ENCODE peak calls at places on chromosomes 12 and 14, in nine cellular contexts. One of them, this sample, is unnamed.

GRCh38 chr14:83847102-83847501 is 1682.8 kb upstream of the FLRT2 start:
- DNase-seq in GM12865: no peak
- DNase-seq in ascending aorta: no peak
- DNase-seq in foreskin fibroblast: no peak
- DNase-seq in kidney: no peak
- DNase-seq in sigmoid colon: no peak
- DNase-seq in WTC11: no peak
- DNase-seq in nephron progenitor cell: no peak
- DNase-seq in natural killer cell: no peak
- DNase-seq in this sample: no peak

GRCh38 chr12:95336387-95337067 is 118.9 kb downstream of the VEZT start:
- DNase-seq in sigmoid colon: peak
- DNase-seq in nephron progenitor cell: peak
- DNase-seq in ascending aorta: peak
- DNase-seq in foreskin fibroblast: peak
- DNase-seq in natural killer cell: no peak
- DNase-seq in WTC11: peak
- DNase-seq in kidney: peak
- DNase-seq in GM12865: peak
- DNase-seq in this sample: no peak

GRCh38 chr14:106287506-106287905 is 761.1 kb downstream of the TMEM121 start:
- DNase-seq in nephron progenitor cell: no peak
- DNase-seq in sigmoid colon: no peak
- DNase-seq in natural killer cell: no peak
- DNase-seq in GM12865: no peak
- DNase-seq in WTC11: no peak
- DNase-seq in foreskin fibroblast: no peak
- DNase-seq in ascending aorta: no peak
- DNase-seq in kidney: no peak
- DNase-seq in this sample: no peak

GRCh38 chr14:37167151-37168047 is 5.0 kb downstream of the SLC25A21 start:
- DNase-seq in foreskin fibroblast: no peak
- DNase-seq in kidney: no peak
- DNase-seq in natural killer cell: no peak
- DNase-seq in sigmoid colon: no peak
- DNase-seq in nephron progenitor cell: no peak
- DNase-seq in GM12865: no peak
- DNase-seq in ascending aorta: no peak
- DNase-seq in WTC11: peak
- DNase-seq in this sample: no peak

GRCh38 chr14:41641690-41642089 is 35.0 kb downstream of the LRFN5 start:
- DNase-seq in ascending aorta: no peak
- DNase-seq in foreskin fibroblast: no peak
- DNase-seq in WTC11: no peak
- DNase-seq in sigmoid colon: no peak
- DNase-seq in natural killer cell: no peak
- DNase-seq in GM12865: no peak
- DNase-seq in kidney: no peak
- DNase-seq in nephron progenitor cell: no peak
- DNase-seq in this sample: no peak

GRCh38 chr12:54134850-54135249 is 53.9 kb downstream of the SMUG1 start:
- DNase-seq in foreskin fibroblast: no peak
- DNase-seq in kidney: peak
- DNase-seq in natural killer cell: no peak
- DNase-seq in GM12865: no peak
- DNase-seq in sigmoid colon: no peak
- DNase-seq in ascending aorta: no peak
- DNase-seq in WTC11: no peak
- DNase-seq in nephron progenitor cell: no peak
- DNase-seq in this sample: peak

GRCh38 chr12:97561321-97562230 is 99.0 kb downstream of the RMST start:
- DNase-seq in kidney: no peak
- DNase-seq in nephron progenitor cell: no peak
- DNase-seq in natural killer cell: no peak
- DNase-seq in ascending aorta: no peak
- DNase-seq in WTC11: no peak
- DNase-seq in foreskin fibroblast: no peak
- DNase-seq in GM12865: no peak
- DNase-seq in sigmoid colon: no peak
- DNase-seq in this sample: no peak

GRCh38 chr14:91113829-91114078 is at the start of gene DGLUCY:
- DNase-seq in WTC11: no peak
- DNase-seq in ascending aorta: peak
- DNase-seq in nephron progenitor cell: no peak
- DNase-seq in foreskin fibroblast: peak
- DNase-seq in sigmoid colon: peak
- DNase-seq in natural killer cell: no peak
- DNase-seq in GM12865: peak
- DNase-seq in kidney: peak
- DNase-seq in this sample: peak

GRCh38 chr12:63889236-63889635 is 44.7 kb downstream of the SRGAP1 start:
- DNase-seq in nephron progenitor cell: no peak
- DNase-seq in WTC11: no peak
- DNase-seq in foreskin fibroblast: peak
- DNase-seq in kidney: no peak
- DNase-seq in GM12865: no peak
- DNase-seq in sigmoid colon: no peak
- DNase-seq in ascending aorta: no peak
- DNase-seq in natural killer cell: no peak
- DNase-seq in this sample: no peak

GRCh38 chr12:123269395-123269892 is 2.2 kb downstream of the CDK2AP1 start:
- DNase-seq in WTC11: peak
- DNase-seq in ascending aorta: peak
- DNase-seq in nephron progenitor cell: peak
- DNase-seq in kidney: peak
- DNase-seq in natural killer cell: peak
- DNase-seq in GM12865: peak
- DNase-seq in sigmoid colon: peak
- DNase-seq in foreskin fibroblast: peak
- DNase-seq in this sample: peak

GRCh38 chr12:13887774-13888388 is 93.5 kb downstream of the GRIN2B start:
- DNase-seq in WTC11: no peak
- DNase-seq in GM12865: no peak
- DNase-seq in kidney: no peak
- DNase-seq in ascending aorta: no peak
- DNase-seq in sigmoid colon: no peak
- DNase-seq in foreskin fibroblast: no peak
- DNase-seq in natural killer cell: no peak
- DNase-seq in nephron progenitor cell: no peak
- DNase-seq in this sample: no peak

GRCh38 chr12:63945777-63946176 is 101.3 kb downstream of the SRGAP1 start:
- DNase-seq in WTC11: no peak
- DNase-seq in ascending aorta: no peak
- DNase-seq in foreskin fibroblast: no peak
- DNase-seq in kidney: no peak
- DNase-seq in nephron progenitor cell: no peak
- DNase-seq in sigmoid colon: no peak
- DNase-seq in natural killer cell: no peak
- DNase-seq in GM12865: no peak
- DNase-seq in this sample: no peak

GRCh38 chr14:74616996-74617700 is 5.1 kb upstream of the LTBP2 start:
- DNase-seq in ascending aorta: peak
- DNase-seq in foreskin fibroblast: peak
- DNase-seq in WTC11: no peak
- DNase-seq in natural killer cell: no peak
- DNase-seq in kidney: no peak
- DNase-seq in nephron progenitor cell: no peak
- DNase-seq in sigmoid colon: no peak
- DNase-seq in GM12865: no peak
- DNase-seq in this sample: no peak

GRCh38 chr14:96888158-96888557 is 91.0 kb downstream of the VRK1 start:
- DNase-seq in sigmoid colon: no peak
- DNase-seq in kidney: no peak
- DNase-seq in nephron progenitor cell: no peak
- DNase-seq in WTC11: no peak
- DNase-seq in natural killer cell: no peak
- DNase-seq in ascending aorta: no peak
- DNase-seq in GM12865: peak
- DNase-seq in foreskin fibroblast: no peak
- DNase-seq in this sample: no peak

GRCh38 chr12:128290938-128291337 is 24.0 kb downstream of the TMEM132C start:
- DNase-seq in GM12865: no peak
- DNase-seq in foreskin fibroblast: no peak
- DNase-seq in sigmoid colon: no peak
- DNase-seq in kidney: no peak
- DNase-seq in WTC11: no peak
- DNase-seq in nephron progenitor cell: no peak
- DNase-seq in ascending aorta: no peak
- DNase-seq in natural killer cell: no peak
- DNase-seq in this sample: no peak

GRCh38 chr12:68234140-68234539 is 8.5 kb upstream of the IL26 start:
- DNase-seq in natural killer cell: no peak
- DNase-seq in foreskin fibroblast: no peak
- DNase-seq in WTC11: no peak
- DNase-seq in GM12865: no peak
- DNase-seq in ascending aorta: no peak
- DNase-seq in kidney: no peak
- DNase-seq in nephron progenitor cell: no peak
- DNase-seq in sigmoid colon: no peak
- DNase-seq in this sample: no peak
- TF ChIP-seq CTCF in natural killer cell: no peak
- TF ChIP-seq CTCF in foreskin fibroblast: no peak
- TF ChIP-seq CTCF in WTC11: no peak
- TF ChIP-seq CTCF in GM12865: no peak
- TF ChIP-seq CTCF in ascending aorta: no peak
- TF ChIP-seq CTCF in kidney: no peak
- TF ChIP-seq CTCF in nephron progenitor cell: no peak
- TF ChIP-seq CTCF in sigmoid colon: no peak
- TF ChIP-seq CTCF in this sample: no peak

DNA sequence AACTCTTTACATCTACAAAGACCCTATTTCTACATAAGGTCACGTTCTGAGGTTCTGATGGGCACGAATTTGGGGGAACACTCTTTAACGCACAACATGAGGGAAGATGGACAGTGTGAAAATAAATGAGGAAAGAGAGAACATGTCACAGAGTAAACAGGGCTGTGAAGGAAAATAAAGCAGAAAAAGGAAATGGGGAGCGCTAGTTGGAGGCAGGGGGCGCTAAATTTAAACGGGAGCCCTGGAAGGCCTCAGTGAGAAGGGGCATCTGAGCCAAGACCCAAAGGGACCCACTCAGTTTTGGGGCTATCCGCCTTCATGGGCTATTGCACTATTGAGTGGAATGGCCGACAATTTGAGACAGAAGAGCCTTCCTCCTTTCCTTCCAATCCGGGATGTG is 50.5 kb downstream of the PLXNC1 start:
- DNase-seq in nephron progenitor cell: no peak
- DNase-seq in sigmoid colon: no peak
- DNase-seq in foreskin fibroblast: no peak
- DNase-seq in kidney: no peak
- DNase-seq in GM12865: no peak
- DNase-seq in ascending aorta: no peak
- DNase-seq in natural killer cell: no peak
- DNase-seq in WTC11: peak
- DNase-seq in this sample: no peak
- TF ChIP-seq CTCF in nephron progenitor cell: no peak
- TF ChIP-seq CTCF in sigmoid colon: no peak
- TF ChIP-seq CTCF in foreskin fibroblast: no peak
- TF ChIP-seq CTCF in kidney: no peak
- TF ChIP-seq CTCF in GM12865: no peak
- TF ChIP-seq CTCF in ascending aorta: no peak
- TF ChIP-seq CTCF in natural killer cell: no peak
- TF ChIP-seq CTCF in WTC11: no peak
- TF ChIP-seq CTCF in this sample: no peak

GRCh38 chr14:21070083-21070609 is at the start of gene ARHGEF40:
- DNase-seq in WTC11: peak
- DNase-seq in kidney: peak
- DNase-seq in ascending aorta: peak
- DNase-seq in sigmoid colon: no peak
- DNase-seq in foreskin fibroblast: peak
- DNase-seq in natural killer cell: no peak
- DNase-seq in nephron progenitor cell: peak
- DNase-seq in GM12865: no peak
- DNase-seq in this sample: no peak

GRCh38 chr14:21069388-21070082 is 569 bp upstream of the ARHGEF40 start:
- DNase-seq in GM12865: no peak
- DNase-seq in WTC11: peak
- DNase-seq in sigmoid colon: no peak
- DNase-seq in nephron progenitor cell: peak
- DNase-seq in foreskin fibroblast: peak
- DNase-seq in ascending aorta: no peak
- DNase-seq in kidney: peak
- DNase-seq in natural killer cell: no peak
- DNase-seq in this sample: no peak

GRCh38 chr14:21063479-21063878 is 5.9 kb downstream of the RNASE8 start:
- DNase-seq in ascending aorta: no peak
- DNase-seq in kidney: no peak
- DNase-seq in natural killer cell: no peak
- DNase-seq in WTC11: no peak
- DNase-seq in GM12865: no peak
- DNase-seq in foreskin fibroblast: peak
- DNase-seq in nephron progenitor cell: no peak
- DNase-seq in sigmoid colon: no peak
- DNase-seq in this sample: no peak

GRCh38 chr14:21068521-21069387 is 1.4 kb upstream of the ARHGEF40 start:
- DNase-seq in WTC11: peak
- DNase-seq in nephron progenitor cell: peak
- DNase-seq in GM12865: peak
- DNase-seq in kidney: peak
- DNase-seq in ascending aorta: peak
- DNase-seq in natural killer cell: no peak
- DNase-seq in foreskin fibroblast: peak
- DNase-seq in sigmoid colon: peak
- DNase-seq in this sample: no peak

DNA sequence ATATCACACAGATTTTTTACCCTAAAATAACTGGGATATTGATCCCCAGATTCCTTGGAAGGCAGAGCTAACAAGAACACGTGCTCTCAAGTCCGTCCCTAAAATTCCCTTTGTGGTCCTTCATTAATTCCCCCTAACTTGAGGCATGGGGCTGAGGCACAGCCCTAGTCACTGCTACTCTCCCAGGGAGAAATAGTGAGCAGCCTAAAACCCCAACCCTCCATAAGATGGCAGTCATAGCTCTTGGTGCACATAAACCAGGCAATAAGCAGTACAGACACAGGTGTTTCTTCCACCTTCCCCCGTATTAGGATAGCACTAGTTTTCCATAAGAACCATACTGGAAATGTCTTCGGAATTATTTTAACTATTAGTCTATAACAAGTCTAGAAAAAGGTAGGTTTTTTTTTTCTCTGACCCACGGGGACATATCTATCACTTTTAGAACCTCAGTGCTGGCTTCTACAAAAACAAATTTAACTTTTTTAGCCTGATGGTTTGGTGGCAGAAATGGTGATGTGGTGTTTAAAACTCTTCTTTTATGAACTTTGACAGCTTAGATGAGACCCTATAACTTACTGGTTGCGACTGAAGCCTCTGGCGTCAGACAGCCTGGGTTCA is 3.1 kb upstream of the ARHGEF40 start:
- DNase-seq in ascending aorta: no peak
- DNase-seq in WTC11: no peak
- DNase-seq in GM12865: no peak
- DNase-seq in sigmoid colon: no peak
- DNase-seq in foreskin fibroblast: peak
- DNase-seq in kidney: no peak
- DNase-seq in nephron progenitor cell: no peak
- DNase-seq in natural killer cell: no peak
- DNase-seq in this sample: no peak
- TF ChIP-seq CTCF in ascending aorta: no peak
- TF ChIP-seq CTCF in WTC11: no peak
- TF ChIP-seq CTCF in GM12865: peak
- TF ChIP-seq CTCF in sigmoid colon: no peak
- TF ChIP-seq CTCF in foreskin fibroblast: peak
- TF ChIP-seq CTCF in kidney: no peak
- TF ChIP-seq CTCF in nephron progenitor cell: no peak
- TF ChIP-seq CTCF in natural killer cell: no peak
- TF ChIP-seq CTCF in this sample: peak

GRCh38 chr12:24223926-24224325 is 274.5 kb upstream of the SOX5 start:
- DNase-seq in ascending aorta: no peak
- DNase-seq in WTC11: no peak
- DNase-seq in nephron progenitor cell: no peak
- DNase-seq in kidney: no peak
- DNase-seq in natural killer cell: no peak
- DNase-seq in foreskin fibroblast: no peak
- DNase-seq in GM12865: no peak
- DNase-seq in sigmoid colon: no peak
- DNase-seq in this sample: no peak
- TF ChIP-seq CTCF in ascending aorta: no peak
- TF ChIP-seq CTCF in WTC11: no peak
- TF ChIP-seq CTCF in nephron progenitor cell: no peak
- TF ChIP-seq CTCF in kidney: no peak
- TF ChIP-seq CTCF in natural killer cell: no peak
- TF ChIP-seq CTCF in foreskin fibroblast: no peak
- TF ChIP-seq CTCF in GM12865: no peak
- TF ChIP-seq CTCF in sigmoid colon: no peak
- TF ChIP-seq CTCF in this sample: no peak